ENCODE peak calls at places on chromosome X, in ten cellular contexts. Y, R, Q, W, B, I, E, T, K and M are unnamed samples.
A peak's percentile ranks its signal among the peaks of the same experiment; 100 is the strongest.

GRCh38 chrX:55007633-55008032 is 7.5 kb downstream of the APEX2 start:
- DNase-seq in I (peak; percentile 74), R (no peak), K (peak; percentile 49), W (peak; percentile 79), T (peak; percentile 74), E (no peak), Y (peak; percentile 50), Q (no peak), B (no peak), M (no peak)

GRCh38 chrX:155056471-155056870 is 14.5 kb downstream of the CMC4 start:
- DNase-seq in B (peak; percentile 20), T (no peak), K (no peak), I (no peak), Y (no peak), Q (no peak), R (no peak), W (no peak), E (no peak), M (no peak)

GRCh38 chrX:37685452-37686347 is at the start of gene XK:
- DNase-seq in R (no peak), Q (peak; percentile 1), T (peak; percentile 35), K (peak; percentile 58), Y (peak; percentile 39), B (peak; percentile 54), E (peak; percentile 23), W (peak; percentile 25), I (peak; percentile 21), M (peak; percentile 5)

GRCh38 chrX:135437867-135438733 is 16.4 kb downstream of the SMIM10L2A start:
- DNase-seq in W (no peak), T (peak; percentile 11), K (no peak), Y (no peak), Q (no peak), E (no peak), I (no peak), R (no peak), B (no peak), M (no peak)

GRCh38 chrX:111071542-111072277 is 24.3 kb upstream of the PAK3 start:
- DNase-seq in I (no peak), B (no peak), T (no peak), K (no peak), W (no peak), Q (no peak), E (no peak), Y (no peak), R (no peak), M (no peak)

GRCh38 chrX:49129427-49129826 is 5.9 kb upstream of the GPKOW start:
- DNase-seq in W (no peak), T (no peak), R (no peak), Q (no peak), B (no peak), I (no peak), Y (no peak), E (no peak), K (no peak), M (no peak)

GRCh38 chrX:47802589-47802988 is 34.1 kb upstream of the ZNF81 start:
- DNase-seq in I (peak; percentile 10), K (no peak), B (no peak), R (no peak), T (no peak), W (peak; percentile 11), Q (no peak), Y (peak; percentile 9), E (no peak), M (no peak)

GRCh38 chrX:26952213-26952612 is 510.9 kb downstream of the PPP4R3C start:
- DNase-seq in K (no peak), E (no peak), Y (peak; percentile 1), B (no peak), W (no peak), I (no peak), Q (no peak), R (no peak), T (no peak), M (no peak)

GRCh38 chrX:103640401-103641155 is 11.8 kb downstream of the TCEAL1 start:
- DNase-seq in E (no peak), W (no peak), B (no peak), R (no peak), T (no peak), K (no peak), I (no peak), Q (no peak), Y (peak; percentile 64), M (no peak)

GRCh38 chrX:70001269-70001668 is 48.5 kb downstream of the AWAT2 start:
- DNase-seq in W (peak; percentile 89), I (peak; percentile 80), B (no peak), E (no peak), Q (no peak), T (no peak), Y (no peak), K (no peak), R (no peak), M (no peak)

GRCh38 chrX:101385026-101385684 is 836 bp downstream of the BTK start:
- DNase-seq in Q (no peak), W (no peak), E (no peak), B (no peak), T (no peak), K (no peak), R (no peak), I (no peak), Y (no peak), M (no peak)

GRCh38 chrX:46577116-46578005 is 3.8 kb downstream of the CHST7 start:
- DNase-seq in E (no peak), K (no peak), B (no peak), W (peak; percentile 38), R (no peak), I (peak; percentile 47), Y (no peak), T (no peak), Q (no peak), M (no peak)

GRCh38 chrX:65690057-65690855 is 22.8 kb downstream of the MSN start:
- DNase-seq in E (no peak), T (no peak), I (peak; percentile 57), Y (peak; percentile 53), W (peak; percentile 31), B (no peak), K (no peak), Q (no peak), R (peak; percentile 0), M (no peak)

GRCh38 chrX:666762-667161 is 36.2 kb downstream of the SHOX start:
- DNase-seq in E (no peak), W (no peak), I (no peak), K (no peak), B (no peak), T (no peak), Q (no peak), Y (no peak), R (no peak), M (no peak)

GRCh38 chrX:122817321-122817720 is 366.8 kb upstream of the GRIA3 start:
- DNase-seq in Y (no peak), K (no peak), E (no peak), T (no peak), I (no peak), W (no peak), Q (no peak), R (no peak), B (no peak), M (no peak)

GRCh38 chrX:346034-346813 is 27.6 kb upstream of the GTPBP6 start:
- DNase-seq in T (no peak), W (no peak), R (no peak), B (no peak), Y (no peak), I (no peak), Q (no peak), E (no peak), K (no peak), M (no peak)

GRCh38 chrX:37959212-37960021 is 46.9 kb upstream of the SYTL5 start:
- DNase-seq in K (no peak), T (no peak), B (no peak), W (no peak), I (no peak), E (no peak), Q (no peak), R (no peak), Y (no peak), M (no peak)

GRCh38 chrX:26558719-26559386 is 342.9 kb downstream of the MAGEB5 start:
- DNase-seq in Y (no peak), T (no peak), E (no peak), W (no peak), B (no peak), K (no peak), I (no peak), R (no peak), Q (no peak), M (no peak)

GRCh38 chrX:2423293-2423692 is 77.5 kb downstream of the DHRSX start:
- DNase-seq in I (peak; percentile 26), K (no peak), B (no peak), R (no peak), Y (no peak), T (no peak), Q (no peak), E (no peak), W (peak; percentile 28), M (no peak)

GRCh38 chrX:56281789-56282188 is 49.6 kb downstream of the KLF8 start:
- DNase-seq in K (peak; percentile 3), E (no peak), Q (no peak), Y (peak; percentile 22), I (peak; percentile 40), T (no peak), W (peak; percentile 36), B (peak; percentile 45), R (no peak), M (no peak)

GRCh38 chrX:39491548-39492297 is 606.0 kb downstream of the BCOR start:
- DNase-seq in T (no peak), K (no peak), R (no peak), W (no peak), Q (peak; percentile 21), Y (no peak), B (peak; percentile 62), I (no peak), E (peak; percentile 59), M (no peak)

GRCh38 chrX:104972737-104973136 is 247.8 kb downstream of the TEX13A start:
- DNase-seq in K (no peak), Q (no peak), E (no peak), W (no peak), R (no peak), T (no peak), B (no peak), I (no peak), Y (peak; percentile 0), M (no peak)

GRCh38 chrX:130878350-130879341 is 24.4 kb downstream of the ENOX2 start:
- DNase-seq in Q (no peak), E (no peak), I (peak; percentile 91), W (peak; percentile 93), K (peak; percentile 1), B (no peak), Y (peak; percentile 88), R (no peak), T (no peak), M (no peak)

GRCh38 chrX:1534321-1535168 is 2.4 kb downstream of the P2RY8 start:
- DNase-seq in I (no peak), Q (no peak), R (no peak), T (no peak), B (peak; percentile 69), W (no peak), Y (no peak), K (no peak), E (peak; percentile 48), M (no peak)